ENCODE peak calls at places on chromosome 16, in ten cellular contexts. One of them, this sample, is unnamed.

GRCh38 chr16:53022374-53022773 is 30.3 kb downstream of the CHD9NB start:
- DNase-seq in transverse colon: peak; percentile 33
- DNase-seq in brain microvascular endothelial cell: peak; percentile 38
- DNase-seq in CD8-positive, alpha-beta T cell: no peak
- DNase-seq in ascending aorta: no peak
- DNase-seq in heart right ventricle: no peak
- DNase-seq in spleen: no peak
- DNase-seq in stomach: peak; percentile 39
- DNase-seq in sigmoid colon: no peak
- DNase-seq in tibial artery: no peak
- DNase-seq in this sample: no peak

GRCh38 chr16:23833504-23833903 is 2.3 kb upstream of the PRKCB start:
- DNase-seq in transverse colon: no peak
- DNase-seq in brain microvascular endothelial cell: no peak
- DNase-seq in CD8-positive, alpha-beta T cell: no peak
- DNase-seq in ascending aorta: no peak
- DNase-seq in heart right ventricle: no peak
- DNase-seq in spleen: no peak
- DNase-seq in stomach: no peak
- DNase-seq in sigmoid colon: no peak
- DNase-seq in tibial artery: no peak
- DNase-seq in this sample: no peak

GRCh38 chr16:46649571-46649970 is 28.4 kb upstream of the SHCBP1 start:
- DNase-seq in transverse colon: peak; percentile 38
- DNase-seq in brain microvascular endothelial cell: no peak
- DNase-seq in CD8-positive, alpha-beta T cell: no peak
- DNase-seq in ascending aorta: no peak
- DNase-seq in heart right ventricle: peak; percentile 47
- DNase-seq in spleen: no peak
- DNase-seq in stomach: no peak
- DNase-seq in sigmoid colon: peak; percentile 94
- DNase-seq in tibial artery: peak; percentile 75
- DNase-seq in this sample: no peak

GRCh38 chr16:526181-527014 is 1.1 kb upstream of the CAPN15 start:
- DNase-seq in transverse colon: peak; percentile 43
- DNase-seq in brain microvascular endothelial cell: no peak
- DNase-seq in CD8-positive, alpha-beta T cell: no peak
- DNase-seq in ascending aorta: no peak
- DNase-seq in heart right ventricle: peak; percentile 65
- DNase-seq in spleen: no peak
- DNase-seq in stomach: peak; percentile 69
- DNase-seq in sigmoid colon: peak; percentile 77
- DNase-seq in tibial artery: peak; percentile 74
- DNase-seq in this sample: no peak

GRCh38 chr16:30786115-30786935 is 680 bp downstream of the ZNF629 start:
- DNase-seq in transverse colon: peak; percentile 46
- DNase-seq in brain microvascular endothelial cell: peak; percentile 77
- DNase-seq in CD8-positive, alpha-beta T cell: no peak
- DNase-seq in ascending aorta: no peak
- DNase-seq in heart right ventricle: peak; percentile 52
- DNase-seq in spleen: no peak
- DNase-seq in stomach: peak; percentile 41
- DNase-seq in sigmoid colon: no peak
- DNase-seq in tibial artery: no peak
- DNase-seq in this sample: no peak

GRCh38 chr16:622920-623280 is 7.9 kb upstream of the WFIKKN1 start:
- DNase-seq in transverse colon: no peak
- DNase-seq in brain microvascular endothelial cell: no peak
- DNase-seq in CD8-positive, alpha-beta T cell: no peak
- DNase-seq in ascending aorta: no peak
- DNase-seq in heart right ventricle: no peak
- DNase-seq in spleen: peak; percentile 60
- DNase-seq in stomach: no peak
- DNase-seq in sigmoid colon: peak; percentile 66
- DNase-seq in tibial artery: no peak
- DNase-seq in this sample: no peak

GRCh38 chr16:15811778-15812750 is 44.8 kb downstream of the MYH11 start:
- DNase-seq in transverse colon: no peak
- DNase-seq in brain microvascular endothelial cell: peak; percentile 91
- DNase-seq in CD8-positive, alpha-beta T cell: no peak
- DNase-seq in ascending aorta: peak; percentile 36
- DNase-seq in heart right ventricle: no peak
- DNase-seq in spleen: peak; percentile 27
- DNase-seq in stomach: peak; percentile 44
- DNase-seq in sigmoid colon: peak; percentile 72
- DNase-seq in tibial artery: peak; percentile 86
- DNase-seq in this sample: no peak

GRCh38 chr16:80375973-80376372 is 164.8 kb upstream of the DYNLRB2 start:
- DNase-seq in transverse colon: no peak
- DNase-seq in brain microvascular endothelial cell: no peak
- DNase-seq in CD8-positive, alpha-beta T cell: no peak
- DNase-seq in ascending aorta: no peak
- DNase-seq in heart right ventricle: no peak
- DNase-seq in spleen: no peak
- DNase-seq in stomach: no peak
- DNase-seq in sigmoid colon: no peak
- DNase-seq in tibial artery: no peak
- DNase-seq in this sample: no peak

GRCh38 chr16:64409762-64410161 is 712.1 kb downstream of the CDH11 start:
- DNase-seq in transverse colon: no peak
- DNase-seq in brain microvascular endothelial cell: no peak
- DNase-seq in CD8-positive, alpha-beta T cell: no peak
- DNase-seq in ascending aorta: no peak
- DNase-seq in heart right ventricle: no peak
- DNase-seq in spleen: no peak
- DNase-seq in stomach: no peak
- DNase-seq in sigmoid colon: no peak
- DNase-seq in tibial artery: no peak
- DNase-seq in this sample: no peak

GRCh38 chr16:25033852-25034251 is 18.7 kb upstream of the ARHGAP17 start:
- DNase-seq in transverse colon: no peak
- DNase-seq in brain microvascular endothelial cell: peak; percentile 86
- DNase-seq in CD8-positive, alpha-beta T cell: no peak
- DNase-seq in ascending aorta: no peak
- DNase-seq in heart right ventricle: no peak
- DNase-seq in spleen: no peak
- DNase-seq in stomach: no peak
- DNase-seq in sigmoid colon: peak; percentile 24
- DNase-seq in tibial artery: no peak
- DNase-seq in this sample: no peak

GRCh38 chr16:75589301-75589700 is 23.1 kb downstream of the GABARAPL2 start:
- DNase-seq in transverse colon: no peak
- DNase-seq in brain microvascular endothelial cell: no peak
- DNase-seq in CD8-positive, alpha-beta T cell: no peak
- DNase-seq in ascending aorta: no peak
- DNase-seq in heart right ventricle: peak; percentile 37
- DNase-seq in spleen: no peak
- DNase-seq in stomach: no peak
- DNase-seq in sigmoid colon: no peak
- DNase-seq in tibial artery: peak; percentile 77
- DNase-seq in this sample: no peak

DNA sequence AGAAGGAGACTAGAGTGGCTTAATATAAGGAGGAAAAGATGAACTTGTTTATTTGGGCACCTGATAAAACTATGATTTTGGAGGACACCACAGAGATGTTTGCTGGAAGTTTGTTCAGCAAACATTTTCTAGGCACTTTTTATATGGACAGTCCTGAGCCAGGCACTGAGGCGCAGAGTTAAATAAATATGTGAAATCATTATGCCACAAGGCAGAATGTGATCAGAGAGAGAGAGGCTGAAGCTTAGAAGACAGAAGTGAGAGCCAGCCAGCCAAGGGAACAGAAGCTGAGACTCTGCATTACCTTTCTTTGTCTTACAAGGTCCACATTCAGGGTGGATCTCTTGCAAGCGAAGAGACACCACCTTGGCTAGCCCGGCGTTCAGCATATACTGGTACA is 21.4 kb downstream of the GTF3C1 start:
- DNase-seq in transverse colon: no peak
- DNase-seq in brain microvascular endothelial cell: no peak
- DNase-seq in CD8-positive, alpha-beta T cell: no peak
- DNase-seq in ascending aorta: no peak
- DNase-seq in heart right ventricle: no peak
- DNase-seq in spleen: no peak
- DNase-seq in stomach: no peak
- DNase-seq in sigmoid colon: no peak
- DNase-seq in tibial artery: no peak
- DNase-seq in this sample: no peak
- H3K36me3 ChIP-seq in transverse colon: peaks cover 63% of the 10 kb centered on the region
- H3K36me3 ChIP-seq in brain microvascular endothelial cell: peaks cover 74% of the 10 kb centered on the region
- H3K36me3 ChIP-seq in CD8-positive, alpha-beta T cell: peaks cover 62% of the 10 kb centered on the region
- H3K36me3 ChIP-seq in ascending aorta: peaks cover 87% of the 10 kb centered on the region
- H3K36me3 ChIP-seq in heart right ventricle: no peaks in the 10 kb centered on the region
- H3K36me3 ChIP-seq in spleen: peaks cover 98% of the 10 kb centered on the region
- H3K36me3 ChIP-seq in stomach: peaks cover 100% of the 10 kb centered on the region
- H3K36me3 ChIP-seq in sigmoid colon: peaks cover 30% of the 10 kb centered on the region
- H3K36me3 ChIP-seq in tibial artery: peaks cover 98% of the 10 kb centered on the region
- H3K36me3 ChIP-seq in this sample: peaks cover 47% of the 10 kb centered on the region

GRCh38 chr16:54072237-54072636 is 214.3 kb downstream of the IRX3 start:
- DNase-seq in transverse colon: no peak
- DNase-seq in brain microvascular endothelial cell: no peak
- DNase-seq in CD8-positive, alpha-beta T cell: no peak
- DNase-seq in ascending aorta: no peak
- DNase-seq in heart right ventricle: no peak
- DNase-seq in spleen: no peak
- DNase-seq in stomach: no peak
- DNase-seq in sigmoid colon: no peak
- DNase-seq in tibial artery: no peak
- DNase-seq in this sample: no peak
- H3K36me3 ChIP-seq in transverse colon: no peaks in the 10 kb centered on the region
- H3K36me3 ChIP-seq in brain microvascular endothelial cell: no peaks in the 10 kb centered on the region
- H3K36me3 ChIP-seq in CD8-positive, alpha-beta T cell: no peaks in the 10 kb centered on the region
- H3K36me3 ChIP-seq in ascending aorta: no peaks in the 10 kb centered on the region
- H3K36me3 ChIP-seq in heart right ventricle: no peaks in the 10 kb centered on the region
- H3K36me3 ChIP-seq in spleen: no peaks in the 10 kb centered on the region
- H3K36me3 ChIP-seq in stomach: no peaks in the 10 kb centered on the region
- H3K36me3 ChIP-seq in sigmoid colon: no peaks in the 10 kb centered on the region
- H3K36me3 ChIP-seq in tibial artery: no peaks in the 10 kb centered on the region
- H3K36me3 ChIP-seq in this sample: no peaks in the 10 kb centered on the region

DNA sequence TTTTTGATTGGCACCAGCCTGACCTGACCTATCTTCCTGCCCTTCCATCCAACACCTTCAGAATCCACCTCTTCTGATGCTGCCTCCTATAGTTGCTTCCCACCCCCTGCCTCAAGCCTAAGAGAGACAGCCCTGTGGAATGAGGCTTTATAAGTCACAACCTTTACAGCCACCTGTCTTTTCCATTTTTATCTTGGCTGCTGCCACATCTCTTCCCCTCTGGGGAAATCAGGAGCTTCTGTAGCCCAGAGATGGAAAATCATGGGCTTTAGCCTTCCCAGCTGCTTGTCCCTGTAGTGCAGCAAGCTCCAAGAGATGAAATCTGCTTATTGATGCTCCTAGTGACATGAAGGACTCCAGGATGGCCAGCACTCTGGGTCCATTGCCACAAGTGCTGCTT is 18.7 kb downstream of the PHAF1 start:
- DNase-seq in transverse colon: no peak
- DNase-seq in brain microvascular endothelial cell: no peak
- DNase-seq in CD8-positive, alpha-beta T cell: no peak
- DNase-seq in ascending aorta: no peak
- DNase-seq in heart right ventricle: no peak
- DNase-seq in spleen: no peak
- DNase-seq in stomach: no peak
- DNase-seq in sigmoid colon: no peak
- DNase-seq in tibial artery: no peak
- DNase-seq in this sample: no peak
- H3K36me3 ChIP-seq in transverse colon: peaks cover 17% of the 10 kb centered on the region
- H3K36me3 ChIP-seq in brain microvascular endothelial cell: peaks cover 18% of the 10 kb centered on the region
- H3K36me3 ChIP-seq in CD8-positive, alpha-beta T cell: peaks cover 20% of the 10 kb centered on the region
- H3K36me3 ChIP-seq in ascending aorta: peaks cover 50% of the 10 kb centered on the region
- H3K36me3 ChIP-seq in heart right ventricle: no peaks in the 10 kb centered on the region
- H3K36me3 ChIP-seq in spleen: peaks cover 12% of the 10 kb centered on the region
- H3K36me3 ChIP-seq in stomach: peaks cover 76% of the 10 kb centered on the region
- H3K36me3 ChIP-seq in sigmoid colon: no peaks in the 10 kb centered on the region
- H3K36me3 ChIP-seq in tibial artery: peaks cover 41% of the 10 kb centered on the region
- H3K36me3 ChIP-seq in this sample: no peaks in the 10 kb centered on the region

GRCh38 chr16:2439598-2439997 is 10.4 kb downstream of the CCNF start:
- DNase-seq in transverse colon: no peak
- DNase-seq in brain microvascular endothelial cell: no peak
- DNase-seq in CD8-positive, alpha-beta T cell: no peak
- DNase-seq in ascending aorta: no peak
- DNase-seq in heart right ventricle: no peak
- DNase-seq in spleen: no peak
- DNase-seq in stomach: no peak
- DNase-seq in sigmoid colon: no peak
- DNase-seq in tibial artery: no peak
- DNase-seq in this sample: no peak

GRCh38 chr16:2432801-2433505 is 3.7 kb downstream of the CCNF start:
- DNase-seq in transverse colon: no peak
- DNase-seq in brain microvascular endothelial cell: no peak
- DNase-seq in CD8-positive, alpha-beta T cell: no peak
- DNase-seq in ascending aorta: no peak
- DNase-seq in heart right ventricle: no peak
- DNase-seq in spleen: peak; percentile 50
- DNase-seq in stomach: no peak
- DNase-seq in sigmoid colon: no peak
- DNase-seq in tibial artery: no peak
- DNase-seq in this sample: no peak

GRCh38 chr16:2436110-2436509 is 6.9 kb downstream of the CCNF start:
- DNase-seq in transverse colon: no peak
- DNase-seq in brain microvascular endothelial cell: no peak
- DNase-seq in CD8-positive, alpha-beta T cell: no peak
- DNase-seq in ascending aorta: no peak
- DNase-seq in heart right ventricle: no peak
- DNase-seq in spleen: peak; percentile 14
- DNase-seq in stomach: no peak
- DNase-seq in sigmoid colon: peak; percentile 34
- DNase-seq in tibial artery: peak; percentile 19
- DNase-seq in this sample: no peak

GRCh38 chr16:2438121-2438520 is 8.9 kb downstream of the CCNF start:
- DNase-seq in transverse colon: no peak
- DNase-seq in brain microvascular endothelial cell: no peak
- DNase-seq in CD8-positive, alpha-beta T cell: no peak
- DNase-seq in ascending aorta: no peak
- DNase-seq in heart right ventricle: no peak
- DNase-seq in spleen: peak; percentile 67
- DNase-seq in stomach: no peak
- DNase-seq in sigmoid colon: no peak
- DNase-seq in tibial artery: no peak
- DNase-seq in this sample: no peak

DNA sequence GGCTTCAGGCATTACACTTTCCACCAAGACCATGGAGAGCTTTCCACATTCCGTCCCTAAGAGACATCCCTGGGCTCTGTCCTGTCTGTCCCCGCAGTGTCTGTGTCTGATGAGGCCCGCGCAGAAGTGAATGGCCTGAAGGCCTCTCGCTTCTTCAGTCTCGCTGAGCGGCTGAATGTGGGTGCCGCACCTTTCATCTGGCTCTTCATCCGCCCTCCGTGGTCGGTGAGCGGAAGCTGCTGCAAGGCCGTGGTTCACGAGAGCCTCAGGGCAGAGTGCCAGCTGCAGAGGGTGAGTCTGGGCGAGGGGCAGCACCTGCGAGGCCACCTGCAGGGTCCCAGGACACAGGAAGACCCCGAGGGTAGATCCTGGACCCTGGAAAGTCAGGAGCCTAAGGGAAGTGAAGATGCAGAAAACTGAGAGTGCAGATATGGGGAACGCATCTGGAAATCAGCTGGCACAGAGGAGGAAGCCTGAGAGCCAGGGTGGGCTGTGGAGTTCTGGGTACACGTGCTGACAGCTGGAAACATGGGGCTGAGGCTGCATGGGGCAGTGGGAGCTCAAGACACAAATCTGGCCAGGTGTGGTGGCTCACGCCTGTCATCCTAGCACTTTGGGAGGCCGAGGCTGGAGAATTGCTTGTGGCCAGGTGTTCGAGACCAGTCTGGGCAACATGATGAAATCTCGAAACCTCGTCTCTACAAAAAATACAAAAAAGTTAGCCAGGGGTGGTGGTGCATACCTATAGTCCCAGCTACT is 8.0 kb downstream of the CCNF start:
- DNase-seq in transverse colon: no peak
- DNase-seq in brain microvascular endothelial cell: no peak
- DNase-seq in CD8-positive, alpha-beta T cell: no peak
- DNase-seq in ascending aorta: no peak
- DNase-seq in heart right ventricle: no peak
- DNase-seq in spleen: peak; percentile 59
- DNase-seq in stomach: no peak
- DNase-seq in sigmoid colon: peak; percentile 57
- DNase-seq in tibial artery: peak; percentile 45
- DNase-seq in this sample: no peak
- H3K36me3 ChIP-seq in transverse colon: no peaks in the 10 kb centered on the region
- H3K36me3 ChIP-seq in brain microvascular endothelial cell: peaks cover 38% of the 10 kb centered on the region
- H3K36me3 ChIP-seq in CD8-positive, alpha-beta T cell: no peaks in the 10 kb centered on the region
- H3K36me3 ChIP-seq in ascending aorta: no peaks in the 10 kb centered on the region
- H3K36me3 ChIP-seq in heart right ventricle: no peaks in the 10 kb centered on the region
- H3K36me3 ChIP-seq in spleen: peaks cover 5% of the 10 kb centered on the region
- H3K36me3 ChIP-seq in stomach: peaks cover 35% of the 10 kb centered on the region
- H3K36me3 ChIP-seq in sigmoid colon: no peaks in the 10 kb centered on the region
- H3K36me3 ChIP-seq in tibial artery: no peaks in the 10 kb centered on the region
- H3K36me3 ChIP-seq in this sample: no peaks in the 10 kb centered on the region

This sample was measured in esophagus squamous epithelium.